ENCODE peak calls at places on chromosome 2, in four cellular contexts. U is posterior cingulate gyrus, E is pancreas, Z is fibroblast of lung. K is an unnamed sample.

GRCh38 chr2:1698188-1698945 is 45.9 kb downstream of the PXDN start:
- DNase-seq in E (no peak), Z (peak; percentile 57), U (no peak), K (no peak)

GRCh38 chr2:108928660-108929377 is 60.2 kb downstream of the EDAR start:
- DNase-seq in U (no peak), E (peak; percentile 38), Z (no peak), K (no peak)

GRCh38 chr2:198006733-198007132 is 202.3 kb downstream of the PLCL1 start:
- DNase-seq in U (no peak), E (no peak), Z (no peak), K (no peak)

GRCh38 chr2:204089542-204089941 is 153.0 kb downstream of the ICOS start:
- DNase-seq in U (no peak), Z (no peak), E (no peak), K (no peak)

GRCh38 chr2:71850306-71850801 is 297.3 kb downstream of the CYP26B1 start:
- DNase-seq in Z (no peak), U (no peak), E (no peak), K (no peak)

GRCh38 chr2:239307921-239308620 is 92.7 kb downstream of the HDAC4 start:
- DNase-seq in U (no peak), Z (no peak), E (peak; percentile 49), K (no peak)

GRCh38 chr2:240252191-240252871 is 111.9 kb upstream of the OTOS start:
- DNase-seq in Z (no peak), U (no peak), E (peak; percentile 52), K (no peak)

GRCh38 chr2:42835577-42836371 is 43.4 kb upstream of the HAAO start:
- DNase-seq in E (no peak), U (no peak), Z (peak; percentile 94), K (no peak)

K was measured in activated CD8-positive, alpha-beta T cell treated with anti-CD3 and anti-CD28 coated beads for 36 hours.